ENCODE peak calls at places on chromosomes 7 and 10, in eight cellular contexts. K is AG09309; C is bronchial epithelial cell; A is neural progenitor cell; D is left colon; H is effector memory CD8-positive, alpha-beta T cell; W is H7; U is ACHN. V is an unnamed sample.

GRCh38 chr10:71805776-71806705 is 32.7 kb upstream of the VSIR start:
- DNase-seq in K (no peak), C (peak), A (peak), D (peak), H (no peak), W (peak), U (no peak), V (peak)

GRCh38 chr7:30815016-30815854 is 44.0 kb downstream of the MINDY4 start:
- DNase-seq in K (peak), C (no peak), A (no peak), D (no peak), H (no peak), W (no peak), U (no peak), V (no peak)

GRCh38 chr7:141641876-141642275 is 60.1 kb downstream of the DENND11 start:
- DNase-seq in K (no peak), C (no peak), A (no peak), D (no peak), H (no peak), W (no peak), U (no peak), V (no peak)

GRCh38 chr7:85135931-85136330 is 50.9 kb downstream of the SEMA3D start:
- DNase-seq in K (peak), C (no peak), A (no peak), D (no peak), H (no peak), W (no peak), U (no peak), V (no peak)

GRCh38 chr10:76089626-76090185 is 658.3 kb downstream of the LRMDA start:
- DNase-seq in K (no peak), C (no peak), A (no peak), D (no peak), H (no peak), W (no peak), U (no peak), V (no peak)

GRCh38 chr10:100357073-100357858 is 10.2 kb downstream of the SCD start:
- DNase-seq in K (no peak), C (no peak), A (no peak), D (no peak), H (no peak), W (no peak), U (no peak), V (no peak)

GRCh38 chr7:99133766-99134564 is 9.9 kb downstream of the SMURF1 start:
- DNase-seq in K (no peak), C (peak), A (no peak), D (no peak), H (no peak), W (no peak), U (no peak), V (no peak)

GRCh38 chr10:44968101-44968886 is 8.7 kb downstream of the RASSF4 start:
- DNase-seq in K (no peak), C (no peak), A (no peak), D (no peak), H (peak), W (peak), U (no peak), V (no peak)

GRCh38 chr10:3666525-3667302 is 118.3 kb downstream of the KLF6 start:
- DNase-seq in K (no peak), C (no peak), A (no peak), D (peak), H (peak), W (no peak), U (no peak), V (no peak)

GRCh38 chr7:143447500-143447899 is 4.2 kb downstream of the TAS2R60 start:
- DNase-seq in K (no peak), C (no peak), A (peak), D (no peak), H (no peak), W (peak), U (no peak), V (no peak)

GRCh38 chr10:1425886-1426285 is 311.4 kb downstream of the ADARB2 start:
- DNase-seq in K (no peak), C (no peak), A (no peak), D (no peak), H (no peak), W (no peak), U (no peak), V (no peak)

GRCh38 chr7:157800281-157800680 is 463.5 kb downstream of the DNAJB6 start:
- DNase-seq in K (no peak), C (no peak), A (no peak), D (no peak), H (no peak), W (no peak), U (no peak), V (no peak)

GRCh38 chr7:20503278-20503677 is 112.2 kb upstream of the ABCB5 start:
- DNase-seq in K (no peak), C (no peak), A (no peak), D (no peak), H (no peak), W (no peak), U (no peak), V (no peak)

GRCh38 chr7:3346082-3346481 is 45.0 kb downstream of the SDK1 start:
- DNase-seq in K (no peak), C (no peak), A (no peak), D (no peak), H (no peak), W (no peak), U (no peak), V (no peak)

GRCh38 chr7:1015631-1016121 is 28.7 kb upstream of the GPR146 start:
- DNase-seq in K (no peak), C (no peak), A (no peak), D (no peak), H (no peak), W (no peak), U (no peak), V (no peak)

GRCh38 chr7:106064836-106065559 is 47.1 kb downstream of the SYPL1 start:
- DNase-seq in K (peak), C (peak), A (peak), D (peak), H (no peak), W (peak), U (peak), V (peak)

GRCh38 chr10:83012866-83013265 is 1126.4 kb upstream of the GHITM start:
- DNase-seq in K (no peak), C (peak), A (no peak), D (no peak), H (no peak), W (no peak), U (no peak), V (peak)

GRCh38 chr10:47257396-47258120 is 42.4 kb upstream of the GDF10 start:
- DNase-seq in K (peak), C (peak), A (no peak), D (no peak), H (no peak), W (no peak), U (no peak), V (no peak)

GRCh38 chr10:73908853-73909611 is 1.9 kb upstream of the PLAU start:
- DNase-seq in K (peak), C (peak), A (no peak), D (no peak), H (peak), W (no peak), U (peak), V (peak)

GRCh38 chr10:110783509-110784103 is 88.1 kb upstream of the PDCD4 start:
- DNase-seq in K (no peak), C (no peak), A (no peak), D (no peak), H (peak), W (no peak), U (no peak), V (no peak)

GRCh38 chr7:92092210-92092609 is 42.1 kb downstream of the CYP51A1 start:
- DNase-seq in K (no peak), C (no peak), A (no peak), D (no peak), H (no peak), W (no peak), U (no peak), V (no peak)

GRCh38 chr7:101817031-101817929 is at the start of gene CUX1:
- DNase-seq in K (no peak), C (no peak), A (peak), D (peak), H (peak), W (peak), U (peak), V (peak)

GRCh38 chr7:31811650-31812461 is 124.8 kb downstream of the PPP1R17 start:
- DNase-seq in K (peak), C (peak), A (no peak), D (no peak), H (no peak), W (no peak), U (no peak), V (no peak)

GRCh38 chr7:29377718-29378117 is 183.1 kb downstream of the CHN2 start:
- DNase-seq in K (no peak), C (no peak), A (no peak), D (no peak), H (no peak), W (no peak), U (no peak), V (no peak)

GRCh38 chr10:24952146-24952700 is at the start of gene PRTFDC1:
- DNase-seq in K (no peak), C (no peak), A (no peak), D (peak), H (peak), W (peak), U (peak), V (peak)

GRCh38 chr10:68832596-68832995 is 5.3 kb downstream of the STOX1 start:
- DNase-seq in K (no peak), C (no peak), A (no peak), D (no peak), H (no peak), W (no peak), U (no peak), V (no peak)

GRCh38 chr10:68561804-68562649 is 1.9 kb downstream of the TET1 start:
- DNase-seq in K (no peak), C (no peak), A (peak), D (no peak), H (no peak), W (peak), U (no peak), V (peak)

GRCh38 chr10:11724938-11725776 is 17.0 kb upstream of the ECHDC3 start:
- DNase-seq in K (peak), C (peak), A (peak), D (no peak), H (no peak), W (peak), U (peak), V (no peak)

GRCh38 chr10:111079241-111079760 is 2.5 kb downstream of the ADRA2A start:
- DNase-seq in K (no peak), C (no peak), A (no peak), D (no peak), H (no peak), W (no peak), U (no peak), V (peak)

GRCh38 chr7:22348379-22348778 is 8.6 kb downstream of the RAPGEF5 start:
- DNase-seq in K (no peak), C (peak), A (no peak), D (no peak), H (no peak), W (no peak), U (peak), V (no peak)

GRCh38 chr7:142391191-142391992 is 133.5 kb upstream of the PRSS58 start:
- DNase-seq in K (no peak), C (no peak), A (peak), D (no peak), H (peak), W (peak), U (peak), V (peak)

GRCh38 chr7:131537581-131537980 is 18.8 kb downstream of the PODXL start:
- DNase-seq in K (no peak), C (no peak), A (no peak), D (no peak), H (no peak), W (no peak), U (no peak), V (no peak)